ENCODE peak calls at places on chromosome 12, in six cellular contexts. O is suprapubic skin, T is prostate gland, L is H54, H is A549, Q is sigmoid colon. F is an unnamed sample.

GRCh38 chr12:4483885-4484823 is 38.5 kb upstream of the FGF6 start:
- DNase-seq in T (no peak), O (no peak), Q (no peak), H (no peak), L (no peak), F (no peak)

GRCh38 chr12:51345681-51346080 is 798 bp downstream of the CELA1 start:
- DNase-seq in O (no peak), L (no peak), T (no peak), Q (no peak), H (no peak), F (no peak)

GRCh38 chr12:69007166-69007857 is 74.3 kb upstream of the CPM start:
- DNase-seq in T (peak; percentile 23), L (no peak), O (no peak), Q (no peak), H (no peak), F (no peak)

GRCh38 chr12:84842406-84843013 is 70.1 kb downstream of the SLC6A15 start:
- DNase-seq in O (no peak), T (no peak), Q (no peak), L (no peak), H (peak; percentile 22), F (no peak)

GRCh38 chr12:113907446-113908180 is 58.5 kb downstream of the RBM19 start:
- DNase-seq in H (no peak), Q (no peak), T (no peak), O (no peak), L (no peak), F (no peak)

GRCh38 chr12:1297206-1297605 is 297.2 kb downstream of the FBXL14 start:
- DNase-seq in O (no peak), L (no peak), Q (no peak), H (no peak), T (no peak), F (no peak)

GRCh38 chr12:25971675-25972035 is 13.2 kb downstream of the RASSF8 start:
- DNase-seq in O (no peak), T (no peak), H (no peak), Q (no peak), L (no peak), F (no peak)

GRCh38 chr12:3947781-3948180 is 74.6 kb upstream of the PARP11 start:
- DNase-seq in H (no peak), Q (no peak), T (no peak), O (no peak), L (no peak), F (no peak)

GRCh38 chr12:56521590-56522371 is at the start of gene RBMS2:
- DNase-seq in T (peak; percentile 86), H (peak; percentile 81), O (peak; percentile 86), L (peak; percentile 50), Q (peak; percentile 95), F (peak; percentile 86)

GRCh38 chr12:56104815-56105476 is 587 bp downstream of the PA2G4 start:
- DNase-seq in H (no peak), Q (no peak), L (no peak), O (peak; percentile 84), T (no peak), F (no peak)

GRCh38 chr12:94046626-94047410 is 101.6 kb upstream of the PLXNC1 start:
- DNase-seq in H (no peak), Q (no peak), T (no peak), O (no peak), L (no peak), F (peak; percentile 11)

GRCh38 chr12:44015333-44015941 is 179.6 kb downstream of the TMEM117 start:
- DNase-seq in Q (no peak), L (no peak), H (peak; percentile 11), T (no peak), O (no peak), F (no peak)

GRCh38 chr12:70338531-70338930 is 27.6 kb upstream of the KCNMB4 start:
- DNase-seq in L (no peak), H (no peak), Q (no peak), T (no peak), O (no peak), F (no peak)

GRCh38 chr12:70507442-70507841 is 129.8 kb downstream of the PTPRB start:
- DNase-seq in O (no peak), L (no peak), H (no peak), Q (no peak), T (no peak), F (no peak)

GRCh38 chr12:108573310-108573709 is 10.9 kb downstream of the ISCU start:
- DNase-seq in H (no peak), Q (no peak), T (no peak), L (no peak), O (no peak), F (no peak)

GRCh38 chr12:91774471-91774921 is 371.1 kb downstream of the BTG1 start:
- DNase-seq in O (no peak), Q (no peak), T (no peak), L (no peak), H (no peak), F (no peak)

GRCh38 chr12:63804746-63805145 is 25.0 kb downstream of the RXYLT1 start:
- DNase-seq in O (no peak), Q (no peak), T (no peak), L (no peak), H (no peak), F (no peak)

DNA sequence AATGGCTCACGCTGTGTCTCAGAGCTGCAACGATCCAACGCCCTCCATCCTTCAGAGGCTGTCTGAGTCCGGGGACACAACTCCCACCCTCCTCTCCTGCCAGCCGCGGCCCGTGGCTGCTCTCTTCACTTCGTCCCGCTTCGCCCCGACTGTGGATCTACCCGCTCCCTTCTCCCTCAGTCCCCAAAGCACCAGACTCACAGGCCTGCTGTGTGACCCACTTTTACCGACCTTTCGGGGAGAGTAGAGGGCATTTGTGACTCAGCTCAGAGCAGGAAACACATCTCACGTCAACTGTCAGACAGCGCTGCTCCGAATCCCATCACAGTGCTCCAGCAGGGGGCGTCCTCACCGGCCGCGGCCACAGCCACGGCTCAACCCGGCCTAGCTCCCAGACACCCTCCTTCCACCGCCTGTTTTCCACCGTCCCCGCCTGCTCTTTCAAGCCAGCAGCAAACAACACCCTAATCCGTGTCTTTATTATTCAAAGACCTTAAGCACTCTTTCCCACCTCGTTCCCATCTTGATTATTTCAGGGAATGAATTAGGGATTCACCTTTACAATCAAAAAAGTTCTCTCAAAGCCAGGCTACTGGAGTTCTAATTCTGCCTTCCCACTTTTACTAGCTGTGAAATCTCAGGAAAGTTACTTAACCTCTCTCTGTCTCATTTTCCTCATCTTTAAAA is 5.0 kb upstream of the AQP2 start:
- DNase-seq in Q (peak; percentile 88), L (peak; percentile 90), H (peak; percentile 93), T (peak; percentile 37), O (peak; percentile 91), F (peak; percentile 84)
- TF ChIP-seq POLR2A in Q (no peak), L (no peak), H (no peak), T (no peak), O (no peak), F (no peak)

GRCh38 chr12:92991134-92991533 is 62.0 kb upstream of the EEA1 start:
- DNase-seq in O (no peak), T (no peak), H (no peak), Q (no peak), L (no peak), F (no peak)

GRCh38 chr12:92989715-92990484 is 60.8 kb upstream of the EEA1 start:
- DNase-seq in H (no peak), T (no peak), O (peak; percentile 31), L (no peak), Q (no peak), F (no peak)

GRCh38 chr12:92987362-92987761 is 58.3 kb upstream of the EEA1 start:
- DNase-seq in T (peak; percentile 58), Q (no peak), H (peak; percentile 61), O (no peak), L (no peak), F (no peak)

GRCh38 chr12:92988622-92989130 is 59.6 kb upstream of the EEA1 start:
- DNase-seq in H (no peak), T (no peak), Q (no peak), L (no peak), O (no peak), F (no peak)

GRCh38 chr12:92987846-92988621 is 58.9 kb upstream of the EEA1 start:
- DNase-seq in Q (no peak), T (no peak), H (no peak), O (no peak), L (no peak), F (peak; percentile 41)
- TF ChIP-seq POLR2A in Q (no peak), T (no peak), H (no peak), O (no peak), L (no peak), F (no peak)

GRCh38 chr12:28242129-28242887 is 52.1 kb downstream of the CCDC91 start:
- DNase-seq in T (no peak), H (no peak), O (no peak), L (no peak), Q (no peak), F (no peak)

GRCh38 chr12:28247806-28248205 is 57.5 kb downstream of the CCDC91 start:
- DNase-seq in H (no peak), T (no peak), Q (no peak), O (no peak), L (no peak), F (no peak)

GRCh38 chr12:28240853-28241252 is 50.6 kb downstream of the CCDC91 start:
- DNase-seq in L (no peak), T (no peak), H (no peak), Q (no peak), O (no peak), F (no peak)

GRCh38 chr12:28239918-28240317 is 49.7 kb downstream of the CCDC91 start:
- DNase-seq in T (no peak), O (no peak), Q (no peak), L (no peak), H (no peak), F (no peak)

DNA sequence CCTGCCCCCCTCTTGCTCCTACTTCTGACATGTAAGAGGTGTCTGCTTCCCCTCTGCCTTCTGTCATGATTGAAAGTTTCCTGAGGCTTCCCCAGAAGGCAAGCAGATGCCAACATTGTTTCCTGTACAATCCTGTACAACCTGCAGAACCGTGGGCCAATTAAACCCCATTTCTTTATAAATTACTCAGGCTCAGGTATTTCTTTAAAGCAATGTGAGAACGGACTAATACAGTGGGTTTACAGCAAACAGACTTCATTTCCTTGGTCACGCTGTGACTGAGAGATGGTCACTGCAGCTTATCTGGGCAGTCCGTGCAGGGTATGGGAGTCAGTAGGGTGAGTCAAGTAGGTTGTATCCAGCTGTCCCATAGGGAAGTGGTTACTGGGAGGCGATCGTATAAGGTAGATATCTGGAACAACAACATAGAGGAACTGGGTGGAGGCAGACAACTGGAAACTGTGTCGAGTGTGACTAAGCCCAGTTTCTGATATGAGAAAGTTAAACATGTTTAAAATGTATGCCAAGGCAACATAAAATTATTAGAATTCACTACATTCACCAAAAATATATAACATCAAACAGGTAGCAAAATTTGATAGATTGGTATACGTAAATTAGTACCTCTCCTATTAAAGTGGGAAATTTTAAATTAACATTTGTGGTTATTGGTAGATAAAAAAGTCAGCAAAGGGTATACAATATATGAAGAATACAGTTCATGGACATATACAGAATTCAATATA is 52.8 kb downstream of the CCDC91 start:
- DNase-seq in L (no peak), H (no peak), T (no peak), Q (no peak), O (no peak), F (no peak)
- TF ChIP-seq POLR2A in L (no peak), H (no peak), T (no peak), Q (no peak), O (no peak), F (no peak)

DNA sequence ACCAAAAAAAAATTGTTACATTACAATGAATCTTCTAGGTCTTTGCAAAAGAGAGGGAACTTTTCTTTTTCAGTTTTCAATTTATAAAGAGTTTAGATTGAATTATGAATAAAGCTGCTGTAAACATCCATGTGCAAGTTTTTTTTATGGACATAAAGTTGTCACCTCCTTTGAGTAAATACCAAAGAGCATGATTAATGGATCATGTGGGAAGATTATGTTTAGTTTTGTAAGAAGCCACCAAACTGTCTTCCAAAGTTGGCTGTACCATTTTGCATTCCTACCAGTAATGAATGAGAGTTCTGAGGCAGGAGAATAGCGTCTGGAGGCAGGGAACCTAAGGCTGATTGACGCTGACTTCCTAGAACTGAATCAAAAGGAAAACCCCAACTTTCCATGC is 30.2 kb downstream of the LEMD3 start:
- DNase-seq in T (no peak), O (no peak), Q (no peak), L (no peak), H (no peak), F (no peak)
- TF ChIP-seq POLR2A in T (no peak), O (no peak), Q (no peak), L (no peak), H (no peak), F (no peak)